ENCODE peak calls at places on chromosomes 4 and X, in nine cellular contexts. One of them, this sample, is unnamed.

GRCh38 chrX:36721990-36722389 is 286.2 kb upstream of the FAM47C start:
- DNase-seq in prostate gland: no peak
- DNase-seq in fibroblast of mammary gland: no peak
- DNase-seq in heart right ventricle: no peak
- DNase-seq in tibial artery: no peak
- DNase-seq in PC-3: no peak
- DNase-seq in uterus: no peak
- DNase-seq in bronchial epithelial cell: no peak
- DNase-seq in GM06990: no peak
- DNase-seq in this sample: no peak

GRCh38 chr4:121789960-121790829 is 10.9 kb upstream of the EXOSC9 start:
- DNase-seq in prostate gland: no peak
- DNase-seq in fibroblast of mammary gland: peak; percentile 88
- DNase-seq in heart right ventricle: no peak
- DNase-seq in tibial artery: no peak
- DNase-seq in PC-3: peak; percentile 80
- DNase-seq in uterus: no peak
- DNase-seq in bronchial epithelial cell: peak; percentile 85
- DNase-seq in GM06990: no peak
- DNase-seq in this sample: peak; percentile 78

GRCh38 chr4:176270669-176271068 is 1.6 kb upstream of the ASB5 start:
- DNase-seq in prostate gland: no peak
- DNase-seq in fibroblast of mammary gland: peak; percentile 99
- DNase-seq in heart right ventricle: no peak
- DNase-seq in tibial artery: no peak
- DNase-seq in PC-3: peak; percentile 94
- DNase-seq in uterus: no peak
- DNase-seq in bronchial epithelial cell: peak; percentile 99
- DNase-seq in GM06990: no peak
- DNase-seq in this sample: peak; percentile 99

GRCh38 chr4:51835854-51836253 is 7.1 kb upstream of the DCUN1D4 start:
- DNase-seq in prostate gland: no peak
- DNase-seq in fibroblast of mammary gland: no peak
- DNase-seq in heart right ventricle: no peak
- DNase-seq in tibial artery: no peak
- DNase-seq in PC-3: no peak
- DNase-seq in uterus: no peak
- DNase-seq in bronchial epithelial cell: no peak
- DNase-seq in GM06990: no peak
- DNase-seq in this sample: no peak

GRCh38 chr4:127249066-127249766 is 383.5 kb upstream of the INTU start:
- DNase-seq in prostate gland: no peak
- DNase-seq in fibroblast of mammary gland: peak; percentile 28
- DNase-seq in heart right ventricle: no peak
- DNase-seq in tibial artery: no peak
- DNase-seq in PC-3: peak; percentile 1
- DNase-seq in uterus: no peak
- DNase-seq in bronchial epithelial cell: peak; percentile 5
- DNase-seq in GM06990: no peak
- DNase-seq in this sample: peak; percentile 0

GRCh38 chr4:38073596-38074234 is 113.5 kb downstream of the PTTG2 start:
- DNase-seq in prostate gland: no peak
- DNase-seq in fibroblast of mammary gland: peak; percentile 50
- DNase-seq in heart right ventricle: no peak
- DNase-seq in tibial artery: no peak
- DNase-seq in PC-3: no peak
- DNase-seq in uterus: no peak
- DNase-seq in bronchial epithelial cell: no peak
- DNase-seq in GM06990: no peak
- DNase-seq in this sample: no peak

GRCh38 chr4:149344436-149344835 is 471.2 kb downstream of the IQCM start:
- DNase-seq in prostate gland: no peak
- DNase-seq in fibroblast of mammary gland: peak; percentile 93
- DNase-seq in heart right ventricle: no peak
- DNase-seq in tibial artery: no peak
- DNase-seq in PC-3: peak; percentile 17
- DNase-seq in uterus: no peak
- DNase-seq in bronchial epithelial cell: peak; percentile 87
- DNase-seq in GM06990: no peak
- DNase-seq in this sample: peak; percentile 93

GRCh38 chr4:25113915-25114904 is 46.0 kb downstream of the SEPSECS start:
- DNase-seq in prostate gland: no peak
- DNase-seq in fibroblast of mammary gland: peak; percentile 81
- DNase-seq in heart right ventricle: no peak
- DNase-seq in tibial artery: no peak
- DNase-seq in PC-3: peak; percentile 54
- DNase-seq in uterus: no peak
- DNase-seq in bronchial epithelial cell: peak; percentile 51
- DNase-seq in GM06990: no peak
- DNase-seq in this sample: peak; percentile 59

DNA sequence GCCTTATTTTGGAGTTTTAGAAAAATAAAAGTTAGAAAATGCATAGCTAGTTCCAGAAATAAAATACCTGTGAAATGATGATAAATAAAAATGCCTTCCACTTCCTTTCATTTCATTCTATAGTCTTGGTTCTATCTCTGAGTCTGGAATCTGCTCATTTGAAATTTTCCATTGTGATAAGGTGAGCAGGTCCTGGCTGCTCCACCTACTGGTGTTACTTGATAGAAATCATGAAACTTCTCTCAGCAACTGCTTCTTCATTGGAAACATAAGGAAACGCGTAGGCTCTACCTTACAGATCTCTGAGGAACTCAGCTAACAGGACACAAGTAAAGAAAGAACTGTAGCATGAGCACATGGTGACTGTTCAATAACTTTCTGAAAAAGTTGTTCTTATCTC is 141.8 kb downstream of the DCHS2 start:
- DNase-seq in prostate gland: no peak
- DNase-seq in fibroblast of mammary gland: no peak
- DNase-seq in heart right ventricle: no peak
- DNase-seq in tibial artery: no peak
- DNase-seq in PC-3: peak; percentile 35
- DNase-seq in uterus: no peak
- DNase-seq in bronchial epithelial cell: peak; percentile 37
- DNase-seq in GM06990: no peak
- DNase-seq in this sample: peak; percentile 16
- TF ChIP-seq CTCF in prostate gland: no peak
- TF ChIP-seq CTCF in fibroblast of mammary gland: peak; percentile 57
- TF ChIP-seq CTCF in heart right ventricle: no peak
- TF ChIP-seq CTCF in tibial artery: no peak
- TF ChIP-seq CTCF in PC-3: peak; percentile 54
- TF ChIP-seq CTCF in uterus: no peak
- TF ChIP-seq CTCF in bronchial epithelial cell: peak; percentile 42
- TF ChIP-seq CTCF in GM06990: peak; percentile 60
- TF ChIP-seq CTCF in this sample: peak; percentile 34

DNA sequence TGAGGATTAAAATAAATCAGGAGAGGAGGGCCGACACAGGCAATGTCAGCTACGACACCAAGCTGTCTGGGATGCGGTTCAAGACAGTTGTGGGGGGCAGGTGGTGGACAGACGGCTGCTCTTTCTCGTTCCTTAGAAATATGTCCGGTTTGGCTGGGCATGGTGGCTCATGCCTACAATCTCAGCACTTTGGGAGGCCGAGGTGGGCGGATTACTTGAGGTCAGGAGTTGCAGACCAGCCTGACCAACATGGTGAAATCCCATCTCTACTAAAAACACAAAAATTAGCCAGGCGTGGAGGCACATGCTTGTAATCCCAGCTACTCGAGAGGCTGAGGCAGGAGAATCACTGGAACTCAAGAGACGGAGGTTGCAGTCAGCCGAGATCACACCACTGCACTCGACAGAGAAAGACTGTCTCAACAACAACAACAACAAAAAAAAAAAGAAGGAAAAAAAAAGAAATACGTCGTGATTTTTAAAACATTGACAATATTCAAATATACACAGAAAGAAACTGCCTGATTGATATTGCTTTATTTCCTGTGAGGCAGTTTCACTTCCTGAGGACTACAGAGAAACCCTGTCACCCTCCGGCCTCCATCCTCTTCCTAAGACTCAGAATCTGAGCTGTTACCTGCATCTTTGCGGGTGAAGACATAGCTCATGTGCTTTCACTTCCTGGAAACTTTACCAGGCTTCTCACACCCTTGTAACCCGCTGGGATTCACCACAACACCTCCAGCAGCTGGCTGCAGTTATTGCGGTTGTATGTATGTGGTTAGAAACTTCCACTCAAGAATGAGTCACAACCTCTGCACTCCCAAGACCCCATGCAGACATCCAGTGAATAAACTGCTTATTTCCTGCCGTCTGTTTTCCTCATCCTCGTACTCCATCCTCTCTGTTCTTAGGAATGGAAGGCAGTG is 63.8 kb upstream of the STS start:
- DNase-seq in prostate gland: no peak
- DNase-seq in fibroblast of mammary gland: peak; percentile 98
- DNase-seq in heart right ventricle: no peak
- DNase-seq in tibial artery: no peak
- DNase-seq in PC-3: peak; percentile 89
- DNase-seq in uterus: no peak
- DNase-seq in bronchial epithelial cell: peak; percentile 90
- DNase-seq in GM06990: peak; percentile 80
- DNase-seq in this sample: peak; percentile 74
- H3K4me3 ChIP-seq in prostate gland: no peak overlapping the region
- H3K4me3 ChIP-seq in fibroblast of mammary gland: no peak overlapping the region
- H3K4me3 ChIP-seq in heart right ventricle: peak overlapping the region; percentile 2
- H3K4me3 ChIP-seq in tibial artery: no peak overlapping the region
- H3K4me3 ChIP-seq in PC-3: no peak overlapping the region
- H3K4me3 ChIP-seq in uterus: no peak overlapping the region
- H3K4me3 ChIP-seq in bronchial epithelial cell: no peak overlapping the region
- H3K4me3 ChIP-seq in GM06990: no peak overlapping the region
- H3K4me3 ChIP-seq in this sample: no peak overlapping the region

GRCh38 chrX:46599051-46599560 is 25.5 kb downstream of the CHST7 start:
- DNase-seq in prostate gland: no peak
- DNase-seq in fibroblast of mammary gland: no peak
- DNase-seq in heart right ventricle: no peak
- DNase-seq in tibial artery: no peak
- DNase-seq in PC-3: peak; percentile 20
- DNase-seq in uterus: no peak
- DNase-seq in bronchial epithelial cell: no peak
- DNase-seq in GM06990: no peak
- DNase-seq in this sample: peak; percentile 36

GRCh38 chrX:46597774-46598173 is 24.2 kb downstream of the CHST7 start:
- DNase-seq in prostate gland: no peak
- DNase-seq in fibroblast of mammary gland: no peak
- DNase-seq in heart right ventricle: no peak
- DNase-seq in tibial artery: no peak
- DNase-seq in PC-3: no peak
- DNase-seq in uterus: no peak
- DNase-seq in bronchial epithelial cell: no peak
- DNase-seq in GM06990: no peak
- DNase-seq in this sample: no peak

GRCh38 chrX:46602468-46603102 is 29.0 kb downstream of the CHST7 start:
- DNase-seq in prostate gland: no peak
- DNase-seq in fibroblast of mammary gland: no peak
- DNase-seq in heart right ventricle: no peak
- DNase-seq in tibial artery: no peak
- DNase-seq in PC-3: no peak
- DNase-seq in uterus: no peak
- DNase-seq in bronchial epithelial cell: no peak
- DNase-seq in GM06990: no peak
- DNase-seq in this sample: no peak

GRCh38 chrX:46597208-46597607 is 23.6 kb downstream of the CHST7 start:
- DNase-seq in prostate gland: no peak
- DNase-seq in fibroblast of mammary gland: no peak
- DNase-seq in heart right ventricle: no peak
- DNase-seq in tibial artery: no peak
- DNase-seq in PC-3: no peak
- DNase-seq in uterus: no peak
- DNase-seq in bronchial epithelial cell: no peak
- DNase-seq in GM06990: no peak
- DNase-seq in this sample: no peak

GRCh38 chrX:46601283-46601682 is 27.7 kb downstream of the CHST7 start:
- DNase-seq in prostate gland: no peak
- DNase-seq in fibroblast of mammary gland: peak; percentile 57
- DNase-seq in heart right ventricle: no peak
- DNase-seq in tibial artery: no peak
- DNase-seq in PC-3: no peak
- DNase-seq in uterus: no peak
- DNase-seq in bronchial epithelial cell: no peak
- DNase-seq in GM06990: no peak
- DNase-seq in this sample: peak; percentile 80
- TF ChIP-seq CTCF in prostate gland: no peak
- TF ChIP-seq CTCF in fibroblast of mammary gland: no peak
- TF ChIP-seq CTCF in heart right ventricle: no peak
- TF ChIP-seq CTCF in tibial artery: no peak
- TF ChIP-seq CTCF in PC-3: no peak
- TF ChIP-seq CTCF in uterus: no peak
- TF ChIP-seq CTCF in bronchial epithelial cell: no peak
- TF ChIP-seq CTCF in GM06990: no peak
- TF ChIP-seq CTCF in this sample: no peak

GRCh38 chr4:139750099-139750498 is 84.5 kb downstream of the MGST2 start:
- DNase-seq in prostate gland: no peak
- DNase-seq in fibroblast of mammary gland: no peak
- DNase-seq in heart right ventricle: no peak
- DNase-seq in tibial artery: no peak
- DNase-seq in PC-3: no peak
- DNase-seq in uterus: no peak
- DNase-seq in bronchial epithelial cell: no peak
- DNase-seq in GM06990: no peak
- DNase-seq in this sample: no peak

GRCh38 chr4:139753686-139754085 is 88.1 kb downstream of the MGST2 start:
- DNase-seq in prostate gland: no peak
- DNase-seq in fibroblast of mammary gland: no peak
- DNase-seq in heart right ventricle: no peak
- DNase-seq in tibial artery: no peak
- DNase-seq in PC-3: no peak
- DNase-seq in uterus: no peak
- DNase-seq in bronchial epithelial cell: no peak
- DNase-seq in GM06990: no peak
- DNase-seq in this sample: no peak

GRCh38 chr4:139746430-139746829 is 80.8 kb downstream of the MGST2 start:
- DNase-seq in prostate gland: no peak
- DNase-seq in fibroblast of mammary gland: no peak
- DNase-seq in heart right ventricle: no peak
- DNase-seq in tibial artery: no peak
- DNase-seq in PC-3: no peak
- DNase-seq in uterus: no peak
- DNase-seq in bronchial epithelial cell: no peak
- DNase-seq in GM06990: no peak
- DNase-seq in this sample: no peak

GRCh38 chr4:139745111-139745639 is 79.6 kb downstream of the MGST2 start:
- DNase-seq in prostate gland: no peak
- DNase-seq in fibroblast of mammary gland: no peak
- DNase-seq in heart right ventricle: no peak
- DNase-seq in tibial artery: no peak
- DNase-seq in PC-3: no peak
- DNase-seq in uterus: no peak
- DNase-seq in bronchial epithelial cell: no peak
- DNase-seq in GM06990: no peak
- DNase-seq in this sample: no peak

DNA sequence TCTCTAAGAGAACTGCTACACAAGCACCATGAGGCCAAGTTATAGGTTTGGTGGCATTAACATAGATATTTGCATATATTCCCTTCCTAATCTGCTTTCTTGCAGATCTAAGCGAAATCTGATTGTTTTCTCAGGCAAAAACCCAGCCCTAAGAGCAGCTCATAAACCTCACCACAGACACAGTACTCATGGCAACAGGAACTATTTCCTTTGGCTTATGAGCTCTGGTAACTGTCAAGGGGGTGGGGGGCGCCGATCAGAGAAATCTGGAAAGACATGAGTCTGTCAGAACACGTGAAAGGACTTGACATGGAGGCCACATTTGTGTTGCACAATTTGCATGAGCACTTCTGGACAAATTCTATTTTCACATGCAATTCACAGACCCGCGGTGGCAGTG is 83.7 kb downstream of the MGST2 start:
- DNase-seq in prostate gland: no peak
- DNase-seq in fibroblast of mammary gland: no peak
- DNase-seq in heart right ventricle: no peak
- DNase-seq in tibial artery: no peak
- DNase-seq in PC-3: no peak
- DNase-seq in uterus: no peak
- DNase-seq in bronchial epithelial cell: no peak
- DNase-seq in GM06990: no peak
- DNase-seq in this sample: no peak
- H3K4me3 ChIP-seq in prostate gland: no peak overlapping the region
- H3K4me3 ChIP-seq in fibroblast of mammary gland: no peak overlapping the region
- H3K4me3 ChIP-seq in heart right ventricle: no peak overlapping the region
- H3K4me3 ChIP-seq in tibial artery: no peak overlapping the region
- H3K4me3 ChIP-seq in PC-3: no peak overlapping the region
- H3K4me3 ChIP-seq in uterus: no peak overlapping the region
- H3K4me3 ChIP-seq in bronchial epithelial cell: no peak overlapping the region
- H3K4me3 ChIP-seq in GM06990: no peak overlapping the region
- H3K4me3 ChIP-seq in this sample: no peak overlapping the region

This sample was measured in cardiac fibroblast.